ENCODE peak calls at places on chromosomes 5 and 9, in five cellular contexts. D is upper lobe of left lung; B is AG08396; N is stimulated activated naive CD8-positive, alpha-beta T cell treated with anti-CD3 and anti-CD28 coated beads, Interleukin-15, amount 100 ng/mL, for 72 hours; P is aorta. M is an unnamed sample.

GRCh38 chr5:87132696-87133095 is 135.0 kb upstream of the RASA1 start:
- DNase-seq in D (no peak), B (no peak), N (no peak), P (no peak), M (peak)

GRCh38 chr5:144032375-144032774 is 138.1 kb downstream of the YIPF5 start:
- DNase-seq in D (no peak), B (no peak), N (no peak), P (no peak), M (no peak)

GRCh38 chr9:79570449-79571308 is 1.1 kb upstream of the TLE4 start:
- DNase-seq in D (peak), B (peak), N (peak), P (peak), M (peak)

GRCh38 chr5:117143381-117143780 is 568.8 kb upstream of the SEMA6A start:
- DNase-seq in D (no peak), B (no peak), N (no peak), P (no peak), M (no peak)

GRCh38 chr9:70747335-70747734 is 332.9 kb upstream of the KLF9 start:
- DNase-seq in D (no peak), B (no peak), N (no peak), P (no peak), M (no peak)

GRCh38 chr9:110977259-110977709 is 61.0 kb downstream of the LPAR1 start:
- DNase-seq in D (no peak), B (no peak), N (no peak), P (no peak), M (peak)

GRCh38 chr9:111957856-111958631 is 61.4 kb downstream of the UGCG start:
- DNase-seq in D (no peak), B (peak), N (peak), P (no peak), M (peak)

GRCh38 chr5:130017173-130017572 is 112.9 kb downstream of the CHSY3 start:
- DNase-seq in D (no peak), B (no peak), N (no peak), P (no peak), M (no peak)

GRCh38 chr9:137298401-137298982 is 3.6 kb downstream of the NRARP start:
- DNase-seq in D (no peak), B (no peak), N (no peak), P (no peak), M (no peak)

GRCh38 chr9:135921749-135922310 is 14.5 kb upstream of the CAMSAP1 start:
- DNase-seq in D (no peak), B (peak), N (no peak), P (no peak), M (no peak)